ENCODE peak calls at places on chromosomes 11 and 22, in eight cellular contexts. W, K, Z, E, X, S, G and N are unnamed samples.

GRCh38 chr11:69920500-69921428 is 101.5 kb upstream of the FGF3 start:
- DNase-seq in W (peak), K (no peak), Z (no peak), E (no peak), X (no peak), S (no peak), G (no peak), N (peak)

GRCh38 chr22:28031383-28031922 is 112.4 kb upstream of the PITPNB start:
- DNase-seq in W (no peak), K (no peak), Z (no peak), E (no peak), X (no peak), S (no peak), G (no peak), N (no peak)

GRCh38 chr11:63862923-63863322 is 24.0 kb downstream of the MARK2 start:
- DNase-seq in W (no peak), K (no peak), Z (no peak), E (no peak), X (no peak), S (no peak), G (no peak), N (no peak)

GRCh38 chr11:17098038-17098437 is 20.6 kb upstream of the RPS13 start:
- DNase-seq in W (no peak), K (no peak), Z (no peak), E (no peak), X (no peak), S (no peak), G (no peak), N (no peak)

GRCh38 chr22:24580276-24580675 is 12.6 kb downstream of the LRRC75B start:
- DNase-seq in W (no peak), K (peak), Z (peak), E (no peak), X (no peak), S (no peak), G (no peak), N (no peak)

GRCh38 chr11:120605469-120605868 is 93.9 kb downstream of the GRIK4 start:
- DNase-seq in W (no peak), K (no peak), Z (no peak), E (no peak), X (no peak), S (no peak), G (no peak), N (no peak)

GRCh38 chr11:5291207-5291838 is 10.4 kb downstream of the OR51B4 start:
- DNase-seq in W (no peak), K (peak), Z (no peak), E (peak), X (no peak), S (peak), G (peak), N (no peak)

GRCh38 chr11:9820260-9820659 is 156.4 kb downstream of the SWAP70 start:
- DNase-seq in W (no peak), K (no peak), Z (no peak), E (no peak), X (no peak), S (no peak), G (no peak), N (no peak)

GRCh38 chr11:75245356-75246005 is 4.9 kb downstream of the TPBGL start:
- DNase-seq in W (no peak), K (no peak), Z (no peak), E (no peak), X (no peak), S (no peak), G (peak), N (peak)

GRCh38 chr11:34308821-34309585 is 48.8 kb downstream of the ABTB2 start:
- DNase-seq in W (no peak), K (no peak), Z (no peak), E (no peak), X (no peak), S (no peak), G (no peak), N (no peak)

GRCh38 chr11:103637250-103637649 is 399.2 kb upstream of the DDI1 start:
- DNase-seq in W (no peak), K (peak), Z (no peak), E (no peak), X (no peak), S (no peak), G (no peak), N (no peak)